ENCODE peak calls at places on chromosomes 5 and 9, in four cellular contexts. L is prostate gland, Y is neural crest cell, H is cardiac muscle cell. A is an unnamed sample.

GRCh38 chr9:138007566-138008080 is 130.0 kb downstream of the CACNA1B start:
- DNase-seq in Y (no peak), L (no peak), H (no peak), A (peak)

GRCh38 chr9:91138760-91139159 is 223.0 kb downstream of the AUH start:
- DNase-seq in Y (no peak), H (no peak), L (no peak), A (no peak)

GRCh38 chr5:96776606-96777005 is 31.1 kb downstream of the ERAP1 start:
- DNase-seq in L (no peak), Y (no peak), H (no peak), A (no peak)

GRCh38 chr5:61301345-61301744 is 30.7 kb upstream of the ZSWIM6 start:
- DNase-seq in Y (no peak), H (peak), L (no peak), A (no peak)

GRCh38 chr9:130112244-130113151 is 58.8 kb downstream of the GPR107 start:
- DNase-seq in H (no peak), Y (no peak), L (no peak), A (no peak)

GRCh38 chr5:452856-453710 is 10.1 kb downstream of the EXOC3 start:
- DNase-seq in H (no peak), L (no peak), Y (no peak), A (peak)

GRCh38 chr9:113737414-113738271 is 138.5 kb upstream of the ZNF618 start:
- DNase-seq in H (peak), L (peak), Y (peak), A (peak)

GRCh38 chr5:9099681-9100080 is 446.2 kb downstream of the SEMA5A start:
- DNase-seq in H (no peak), L (no peak), Y (no peak), A (no peak)

GRCh38 chr5:37428044-37428443 is 48.9 kb downstream of the WDR70 start:
- DNase-seq in H (no peak), L (no peak), Y (no peak), A (no peak)

GRCh38 chr9:6788175-6789016 is 30.6 kb downstream of the KDM4C start:
- DNase-seq in L (no peak), H (peak), Y (no peak), A (peak)

GRCh38 chr9:22446950-22447606 is 454 bp downstream of the DMRTA1 start:
- DNase-seq in H (peak), Y (peak), L (peak), A (peak)

GRCh38 chr9:91516061-91516460 is 92.4 kb upstream of the NFIL3 start:
- DNase-seq in Y (no peak), L (no peak), H (no peak), A (no peak)

GRCh38 chr9:93871286-93871685 is 83.9 kb downstream of the BARX1 start:
- DNase-seq in H (no peak), L (no peak), Y (no peak), A (no peak)

GRCh38 chr5:115549154-115549553 is 4.6 kb upstream of the FEM1C start:
- DNase-seq in L (no peak), H (no peak), Y (no peak), A (peak)

GRCh38 chr5:74415695-74416102 is 224.8 kb downstream of the ENC1 start:
- DNase-seq in L (no peak), H (no peak), Y (no peak), A (peak)

GRCh38 chr5:179143446-179143845 is 83.3 kb downstream of the ZNF354C start:
- DNase-seq in Y (no peak), H (peak), L (no peak), A (no peak)

GRCh38 chr5:4093970-4094369 is 498.3 kb downstream of the IRX1 start:
- DNase-seq in H (no peak), L (no peak), Y (no peak), A (no peak)

GRCh38 chr5:35758151-35758724 is 98.5 kb upstream of the IL7R start:
- DNase-seq in Y (no peak), H (no peak), L (no peak), A (no peak)

GRCh38 chr9:109254317-109254716 is 66.5 kb downstream of the EPB41L4B start:
- DNase-seq in Y (no peak), L (no peak), H (peak), A (no peak)

GRCh38 chr5:141236516-141237313 is 8.5 kb upstream of the PCDHB15 start:
- DNase-seq in L (no peak), H (no peak), Y (no peak), A (no peak)

GRCh38 chr5:141234109-141234508 is 11.0 kb downstream of the PCDHB14 start:
- DNase-seq in H (peak), Y (no peak), L (no peak), A (no peak)
- TF ChIP-seq CTCF in H (peak), Y (no peak), L (no peak), A (no peak)

GRCh38 chr5:93421987-93422391 is 159.0 kb downstream of the NR2F1-AS1 start:
- DNase-seq in H (no peak), Y (no peak), L (no peak), A (no peak)
- TF ChIP-seq CTCF in H (no peak), Y (no peak), L (no peak), A (no peak)

GRCh38 chr5:111685969-111686368 is 71.0 kb downstream of the NREP start:
- DNase-seq in Y (no peak), H (no peak), L (no peak), A (no peak)
- TF ChIP-seq CTCF in Y (peak), H (no peak), L (no peak), A (peak)

DNA sequence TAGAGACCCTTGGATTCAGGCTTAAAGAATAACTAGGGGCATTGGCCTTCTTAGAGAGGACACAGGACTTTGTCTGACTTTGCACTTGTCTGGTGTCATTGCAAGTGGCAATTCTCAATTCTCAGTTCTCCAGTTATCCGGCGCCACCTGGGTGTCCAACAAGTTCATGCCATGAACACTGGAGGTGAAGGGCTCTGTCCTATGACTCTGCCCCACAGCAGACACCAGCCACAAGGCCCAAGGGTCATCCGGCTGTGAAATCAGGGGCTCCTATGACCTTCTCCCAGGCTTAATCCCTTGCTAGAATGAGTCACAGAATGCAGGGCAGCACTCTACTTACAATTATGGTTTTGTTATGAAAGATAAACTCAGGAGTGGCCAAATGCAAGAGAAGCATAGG is 391.9 kb downstream of the GADD45G start:
- DNase-seq in L (no peak), H (no peak), Y (no peak), A (peak)
- TF ChIP-seq CTCF in L (no peak), H (peak), Y (no peak), A (no peak)